ENCODE peak calls at places on chromosome 14, in four cellular contexts. One of them, this sample, is unnamed.

GRCh38 chr14:50342211-50343080 is 30.3 kb downstream of the DMAC2L start:
- DNase-seq in NCI-H526 treated with DMSO at 0.1 percent for 48 hours: peak
- DNase-seq in effector CD4-positive, alpha-beta T cell: no peak
- DNase-seq in NCI-H82: peak
- DNase-seq in this sample: no peak

GRCh38 chr14:104768437-104769323 is 15.7 kb downstream of the SIVA1 start:
- DNase-seq in NCI-H526 treated with DMSO at 0.1 percent for 48 hours: peak
- DNase-seq in NCI-H82: peak
- DNase-seq in effector CD4-positive, alpha-beta T cell: peak
- DNase-seq in this sample: no peak

GRCh38 chr14:25009891-25010290 is 40.1 kb downstream of the STXBP6 start:
- DNase-seq in NCI-H82: no peak
- DNase-seq in effector CD4-positive, alpha-beta T cell: no peak
- DNase-seq in NCI-H526 treated with DMSO at 0.1 percent for 48 hours: no peak
- DNase-seq in this sample: peak

GRCh38 chr14:66008631-66009030 is 477.5 kb upstream of the CCDC196 start:
- DNase-seq in NCI-H82: no peak
- DNase-seq in effector CD4-positive, alpha-beta T cell: no peak
- DNase-seq in NCI-H526 treated with DMSO at 0.1 percent for 48 hours: no peak
- DNase-seq in this sample: no peak

GRCh38 chr14:28321475-28322244 is 444.9 kb upstream of the FOXG1 start:
- DNase-seq in effector CD4-positive, alpha-beta T cell: no peak
- DNase-seq in NCI-H82: peak
- DNase-seq in NCI-H526 treated with DMSO at 0.1 percent for 48 hours: no peak
- DNase-seq in this sample: no peak

GRCh38 chr14:25237845-25238244 is 187.9 kb upstream of the STXBP6 start:
- DNase-seq in effector CD4-positive, alpha-beta T cell: no peak
- DNase-seq in NCI-H82: peak
- DNase-seq in NCI-H526 treated with DMSO at 0.1 percent for 48 hours: no peak
- DNase-seq in this sample: no peak

GRCh38 chr14:101726954-101727302 is 34.6 kb upstream of the PPP2R5C start:
- DNase-seq in effector CD4-positive, alpha-beta T cell: no peak
- DNase-seq in NCI-H526 treated with DMSO at 0.1 percent for 48 hours: no peak
- DNase-seq in NCI-H82: no peak
- DNase-seq in this sample: no peak

GRCh38 chr14:104974665-104975390 is 3.3 kb downstream of the AHNAK2 start:
- DNase-seq in effector CD4-positive, alpha-beta T cell: no peak
- DNase-seq in NCI-H82: no peak
- DNase-seq in NCI-H526 treated with DMSO at 0.1 percent for 48 hours: no peak
- DNase-seq in this sample: no peak

GRCh38 chr14:56199095-56199975 is 81.1 kb downstream of the PELI2 start:
- DNase-seq in effector CD4-positive, alpha-beta T cell: no peak
- DNase-seq in NCI-H82: peak
- DNase-seq in NCI-H526 treated with DMSO at 0.1 percent for 48 hours: no peak
- DNase-seq in this sample: peak

GRCh38 chr14:96192975-96193805 is 11.4 kb upstream of the BDKRB2 start:
- DNase-seq in NCI-H82: no peak
- DNase-seq in NCI-H526 treated with DMSO at 0.1 percent for 48 hours: no peak
- DNase-seq in effector CD4-positive, alpha-beta T cell: no peak
- DNase-seq in this sample: no peak

GRCh38 chr14:100585448-100586152 is 1.6 kb downstream of the BEGAIN start:
- DNase-seq in NCI-H82: no peak
- DNase-seq in NCI-H526 treated with DMSO at 0.1 percent for 48 hours: no peak
- DNase-seq in effector CD4-positive, alpha-beta T cell: no peak
- DNase-seq in this sample: no peak

GRCh38 chr14:24982472-24983155 is 67.3 kb downstream of the STXBP6 start:
- DNase-seq in NCI-H82: no peak
- DNase-seq in effector CD4-positive, alpha-beta T cell: no peak
- DNase-seq in NCI-H526 treated with DMSO at 0.1 percent for 48 hours: no peak
- DNase-seq in this sample: peak

GRCh38 chr14:58662759-58663158 is 25.0 kb downstream of the DACT1 start:
- DNase-seq in effector CD4-positive, alpha-beta T cell: no peak
- DNase-seq in NCI-H82: peak
- DNase-seq in NCI-H526 treated with DMSO at 0.1 percent for 48 hours: no peak
- DNase-seq in this sample: no peak

GRCh38 chr14:77544571-77544970 is 46.0 kb upstream of the ISM2 start:
- DNase-seq in NCI-H526 treated with DMSO at 0.1 percent for 48 hours: no peak
- DNase-seq in NCI-H82: peak
- DNase-seq in effector CD4-positive, alpha-beta T cell: no peak
- DNase-seq in this sample: no peak

GRCh38 chr14:52706286-52706685 is 714 bp upstream of the PSMC6 start:
- DNase-seq in NCI-H526 treated with DMSO at 0.1 percent for 48 hours: no peak
- DNase-seq in effector CD4-positive, alpha-beta T cell: peak
- DNase-seq in NCI-H82: peak
- DNase-seq in this sample: no peak

GRCh38 chr14:65961004-65961403 is 525.2 kb upstream of the CCDC196 start:
- DNase-seq in NCI-H82: peak
- DNase-seq in NCI-H526 treated with DMSO at 0.1 percent for 48 hours: peak
- DNase-seq in effector CD4-positive, alpha-beta T cell: peak
- DNase-seq in this sample: no peak

GRCh38 chr14:34665785-34666425 is 36.0 kb upstream of the SNX6 start:
- DNase-seq in NCI-H82: no peak
- DNase-seq in NCI-H526 treated with DMSO at 0.1 percent for 48 hours: no peak
- DNase-seq in effector CD4-positive, alpha-beta T cell: peak
- DNase-seq in this sample: peak

GRCh38 chr14:77249286-77249685 is 21.7 kb downstream of the NGB start:
- DNase-seq in NCI-H82: no peak
- DNase-seq in NCI-H526 treated with DMSO at 0.1 percent for 48 hours: no peak
- DNase-seq in effector CD4-positive, alpha-beta T cell: no peak
- DNase-seq in this sample: no peak

GRCh38 chr14:68986926-68987652 is 8.0 kb upstream of the ACTN1 start:
- DNase-seq in effector CD4-positive, alpha-beta T cell: no peak
- DNase-seq in NCI-H82: no peak
- DNase-seq in NCI-H526 treated with DMSO at 0.1 percent for 48 hours: peak
- DNase-seq in this sample: no peak

GRCh38 chr14:21860172-21860571 is 186.6 kb upstream of the OR4E1 start:
- DNase-seq in NCI-H82: peak
- DNase-seq in effector CD4-positive, alpha-beta T cell: peak
- DNase-seq in NCI-H526 treated with DMSO at 0.1 percent for 48 hours: no peak
- DNase-seq in this sample: no peak

GRCh38 chr14:94532462-94532861 is 23.2 kb upstream of the SERPINA12 start:
- DNase-seq in NCI-H526 treated with DMSO at 0.1 percent for 48 hours: no peak
- DNase-seq in effector CD4-positive, alpha-beta T cell: no peak
- DNase-seq in NCI-H82: no peak
- DNase-seq in this sample: no peak

GRCh38 chr14:105374389-105374788 is 23.9 kb upstream of the TEX22 start:
- DNase-seq in NCI-H82: no peak
- DNase-seq in effector CD4-positive, alpha-beta T cell: no peak
- DNase-seq in NCI-H526 treated with DMSO at 0.1 percent for 48 hours: no peak
- DNase-seq in this sample: no peak

GRCh38 chr14:83463500-83464098 is 1929.9 kb upstream of the SEL1L start:
- DNase-seq in NCI-H526 treated with DMSO at 0.1 percent for 48 hours: peak
- DNase-seq in effector CD4-positive, alpha-beta T cell: no peak
- DNase-seq in NCI-H82: peak
- DNase-seq in this sample: peak

GRCh38 chr14:104228716-104229620 is 90.6 kb downstream of the KIF26A start:
- DNase-seq in NCI-H82: no peak
- DNase-seq in effector CD4-positive, alpha-beta T cell: no peak
- DNase-seq in NCI-H526 treated with DMSO at 0.1 percent for 48 hours: no peak
- DNase-seq in this sample: no peak

GRCh38 chr14:68401855-68402254 is 391.0 kb downstream of the ZFP36L1 start:
- DNase-seq in NCI-H526 treated with DMSO at 0.1 percent for 48 hours: no peak
- DNase-seq in effector CD4-positive, alpha-beta T cell: no peak
- DNase-seq in NCI-H82: no peak
- DNase-seq in this sample: no peak

GRCh38 chr14:106308839-106309389 is 782.5 kb downstream of the TMEM121 start:
- DNase-seq in NCI-H82: peak
- DNase-seq in NCI-H526 treated with DMSO at 0.1 percent for 48 hours: no peak
- DNase-seq in effector CD4-positive, alpha-beta T cell: peak
- DNase-seq in this sample: no peak

GRCh38 chr14:101495284-101495683 is 66.0 kb upstream of the DIO3 start:
- DNase-seq in NCI-H82: no peak
- DNase-seq in NCI-H526 treated with DMSO at 0.1 percent for 48 hours: no peak
- DNase-seq in effector CD4-positive, alpha-beta T cell: no peak
- DNase-seq in this sample: no peak

GRCh38 chr14:87667661-87668060 is 325.3 kb downstream of the GALC start:
- DNase-seq in effector CD4-positive, alpha-beta T cell: no peak
- DNase-seq in NCI-H82: no peak
- DNase-seq in NCI-H526 treated with DMSO at 0.1 percent for 48 hours: no peak
- DNase-seq in this sample: no peak

GRCh38 chr14:58639842-58640484 is 2.2 kb downstream of the DACT1 start:
- DNase-seq in effector CD4-positive, alpha-beta T cell: no peak
- DNase-seq in NCI-H526 treated with DMSO at 0.1 percent for 48 hours: peak
- DNase-seq in NCI-H82: peak
- DNase-seq in this sample: no peak

GRCh38 chr14:106670006-106670405 is 1143.6 kb downstream of the TMEM121 start:
- DNase-seq in effector CD4-positive, alpha-beta T cell: no peak
- DNase-seq in NCI-H526 treated with DMSO at 0.1 percent for 48 hours: no peak
- DNase-seq in NCI-H82: no peak
- DNase-seq in this sample: no peak

GRCh38 chr14:37253905-37254304 is 56.2 kb downstream of the MIPOL1 start:
- DNase-seq in effector CD4-positive, alpha-beta T cell: no peak
- DNase-seq in NCI-H82: peak
- DNase-seq in NCI-H526 treated with DMSO at 0.1 percent for 48 hours: no peak
- DNase-seq in this sample: peak

GRCh38 chr14:21455592-21455911 is 371 bp downstream of the CHD8 start:
- DNase-seq in NCI-H82: no peak
- DNase-seq in effector CD4-positive, alpha-beta T cell: peak
- DNase-seq in NCI-H526 treated with DMSO at 0.1 percent for 48 hours: no peak
- DNase-seq in this sample: no peak

GRCh38 chr14:71290960-71291466 is 383.8 kb downstream of the PCNX1 start:
- DNase-seq in effector CD4-positive, alpha-beta T cell: no peak
- DNase-seq in NCI-H82: no peak
- DNase-seq in NCI-H526 treated with DMSO at 0.1 percent for 48 hours: no peak
- DNase-seq in this sample: no peak

GRCh38 chr14:60700598-60700997 is 23.6 kb downstream of the SIX4 start:
- DNase-seq in NCI-H82: no peak
- DNase-seq in NCI-H526 treated with DMSO at 0.1 percent for 48 hours: no peak
- DNase-seq in effector CD4-positive, alpha-beta T cell: no peak
- DNase-seq in this sample: no peak

GRCh38 chr14:73694083-73694482 is 20.1 kb downstream of the PNMA1 start:
- DNase-seq in NCI-H82: no peak
- DNase-seq in NCI-H526 treated with DMSO at 0.1 percent for 48 hours: no peak
- DNase-seq in effector CD4-positive, alpha-beta T cell: no peak
- DNase-seq in this sample: no peak